ENCODE peak calls at places on chromosomes 16 and 17, in four cellular contexts. One of them, this sample, is unnamed. For H3K9me3, the result is how much of the 10 kb centered on the place peaks cover.

GRCh38 chr17:58332720-58333395 is 4.3 kb upstream of the TSPOAP1 start:
- DNase-seq in body of pancreas: no peak
- DNase-seq in psoas muscle: no peak
- DNase-seq in heart right ventricle: no peak
- DNase-seq in this sample: no peak

GRCh38 chr16:84459941-84460405 is 44.5 kb downstream of the MEAK7 start:
- DNase-seq in heart right ventricle: no peak
- DNase-seq in body of pancreas: no peak
- DNase-seq in psoas muscle: no peak
- DNase-seq in this sample: no peak

GRCh38 chr16:82629441-82630027 is 2.8 kb downstream of the CDH13 start:
- DNase-seq in psoas muscle: no peak
- DNase-seq in heart right ventricle: no peak
- DNase-seq in body of pancreas: no peak
- DNase-seq in this sample: no peak

GRCh38 chr16:21228473-21228872 is 5.0 kb upstream of the ANKS4B start:
- DNase-seq in psoas muscle: no peak
- DNase-seq in heart right ventricle: no peak
- DNase-seq in body of pancreas: no peak
- DNase-seq in this sample: no peak

GRCh38 chr16:57966133-57966805 is 4.7 kb downstream of the CNGB1 start:
- DNase-seq in body of pancreas: no peak
- DNase-seq in psoas muscle: no peak
- DNase-seq in heart right ventricle: no peak
- DNase-seq in this sample: no peak

GRCh38 chr17:37476431-37477130 is 13.1 kb upstream of the DUSP14 start:
- DNase-seq in psoas muscle: no peak
- DNase-seq in heart right ventricle: peak
- DNase-seq in body of pancreas: no peak
- DNase-seq in this sample: no peak

GRCh38 chr17:80598813-80599545 is 54.3 kb downstream of the RPTOR start:
- DNase-seq in heart right ventricle: no peak
- DNase-seq in psoas muscle: no peak
- DNase-seq in body of pancreas: no peak
- DNase-seq in this sample: no peak

GRCh38 chr17:45942284-45942683 is 47.9 kb downstream of the MAPT start:
- DNase-seq in psoas muscle: peak
- DNase-seq in body of pancreas: peak
- DNase-seq in heart right ventricle: peak
- DNase-seq in this sample: no peak

GRCh38 chr17:27282054-27282501 is 11.8 kb upstream of the WSB1 start:
- DNase-seq in heart right ventricle: no peak
- DNase-seq in body of pancreas: no peak
- DNase-seq in psoas muscle: no peak
- DNase-seq in this sample: no peak

GRCh38 chr16:58070585-58070984 is 45.0 kb downstream of the MMP15 start:
- DNase-seq in psoas muscle: no peak
- DNase-seq in heart right ventricle: no peak
- DNase-seq in body of pancreas: no peak
- DNase-seq in this sample: no peak

DNA sequence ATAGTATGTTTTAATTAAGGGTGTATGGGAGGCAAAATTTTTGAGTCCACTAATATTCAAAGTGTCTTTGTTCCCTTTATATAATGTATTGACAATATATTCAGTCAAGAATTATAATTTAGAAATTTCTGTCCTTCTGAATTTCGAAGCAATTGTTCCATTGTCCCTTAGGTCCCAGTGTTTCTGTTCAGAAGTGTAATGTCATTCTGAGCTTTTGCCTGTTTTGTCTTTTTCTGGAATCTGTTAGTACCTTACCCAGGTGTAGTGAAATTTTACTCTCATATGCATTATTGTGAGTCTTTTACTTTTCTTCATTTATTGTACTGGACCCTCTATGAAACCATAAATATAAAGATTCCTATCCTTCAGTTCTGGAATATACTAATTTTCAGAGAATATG is 505.7 kb upstream of the KIF2B start:
- DNase-seq in psoas muscle: no peak
- DNase-seq in heart right ventricle: no peak
- DNase-seq in body of pancreas: no peak
- DNase-seq in this sample: no peak
- H3K9me3 ChIP-seq in psoas muscle: under half
- H3K9me3 ChIP-seq in heart right ventricle: under half
- H3K9me3 ChIP-seq in body of pancreas: under half
- H3K9me3 ChIP-seq in this sample: under half

GRCh38 chr17:64216030-64216384 is 47.1 kb downstream of the TEX2 start:
- DNase-seq in psoas muscle: no peak
- DNase-seq in heart right ventricle: no peak
- DNase-seq in body of pancreas: no peak
- DNase-seq in this sample: no peak

GRCh38 chr17:64214950-64215349 is 48.1 kb downstream of the TEX2 start:
- DNase-seq in heart right ventricle: no peak
- DNase-seq in psoas muscle: no peak
- DNase-seq in body of pancreas: no peak
- DNase-seq in this sample: no peak

GRCh38 chr17:64217249-64217652 is 45.8 kb downstream of the TEX2 start:
- DNase-seq in body of pancreas: no peak
- DNase-seq in heart right ventricle: no peak
- DNase-seq in psoas muscle: no peak
- DNase-seq in this sample: no peak

GRCh38 chr17:64218066-64218465 is 45.0 kb downstream of the TEX2 start:
- DNase-seq in heart right ventricle: no peak
- DNase-seq in psoas muscle: no peak
- DNase-seq in body of pancreas: no peak
- DNase-seq in this sample: no peak

GRCh38 chr17:64216385-64217248 is 46.4 kb downstream of the TEX2 start:
- DNase-seq in body of pancreas: peak
- DNase-seq in psoas muscle: peak
- DNase-seq in heart right ventricle: peak
- DNase-seq in this sample: no peak
- TF ChIP-seq CTCF in body of pancreas: no peak
- TF ChIP-seq CTCF in psoas muscle: no peak
- TF ChIP-seq CTCF in heart right ventricle: peak
- TF ChIP-seq CTCF in this sample: no peak

DNA sequence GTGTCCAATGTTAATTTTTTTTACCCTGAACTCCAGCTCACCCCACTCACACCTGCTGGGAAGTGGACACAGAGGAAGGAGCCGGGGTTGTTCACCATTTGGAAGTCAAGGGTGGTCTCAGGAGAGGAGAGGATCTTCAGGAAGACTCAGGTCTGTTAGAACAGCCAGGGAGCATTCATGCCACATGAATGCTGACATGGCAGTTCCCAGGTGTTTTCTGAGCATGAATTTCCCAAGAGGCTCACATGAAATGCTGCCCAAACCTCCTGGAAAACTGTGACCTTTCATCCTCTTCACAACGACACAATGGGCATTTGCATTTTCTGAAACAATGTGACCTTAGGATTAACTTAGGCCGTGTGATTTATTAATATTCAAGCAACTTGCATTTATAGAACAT is 2409.2 kb downstream of the TP53TG3F start:
- DNase-seq in psoas muscle: no peak
- DNase-seq in body of pancreas: no peak
- DNase-seq in heart right ventricle: no peak
- DNase-seq in this sample: no peak
- H3K9me3 ChIP-seq in psoas muscle: under half
- H3K9me3 ChIP-seq in body of pancreas: under half
- H3K9me3 ChIP-seq in heart right ventricle: under half
- H3K9me3 ChIP-seq in this sample: under half

GRCh38 chr16:13148836-13149235 is 247.4 kb downstream of the SHISA9 start:
- DNase-seq in body of pancreas: no peak
- DNase-seq in heart right ventricle: no peak
- DNase-seq in psoas muscle: no peak
- DNase-seq in this sample: no peak
- TF ChIP-seq CTCF in body of pancreas: no peak
- TF ChIP-seq CTCF in heart right ventricle: no peak
- TF ChIP-seq CTCF in psoas muscle: no peak
- TF ChIP-seq CTCF in this sample: no peak

GRCh38 chr16:35339337-35339736 is 1879.9 kb downstream of the TP53TG3F start:
- DNase-seq in psoas muscle: no peak
- DNase-seq in heart right ventricle: no peak
- DNase-seq in body of pancreas: no peak
- DNase-seq in this sample: no peak
- H3K9me3 ChIP-seq in psoas muscle: under half
- H3K9me3 ChIP-seq in heart right ventricle: under half
- H3K9me3 ChIP-seq in body of pancreas: under half
- H3K9me3 ChIP-seq in this sample: under half

This sample was measured in lung.